ENCODE peak calls at places on chromosome 18, in seven cellular contexts. Q is T47D, L is RPMI8226, M is GM12865, B is mesendoderm, T is NCI-H1436, A is psoas muscle. J is an unnamed sample.
A peak's percentile ranks its signal among the peaks of the same experiment; 100 is the strongest.

GRCh38 chr18:25075793-25076192 is 276.2 kb downstream of the ZNF521 start:
- DNase-seq in Q (no peak), T (no peak), L (no peak), M (no peak), B (no peak), A (no peak), J (no peak)

GRCh38 chr18:57819671-57820460 is 16.8 kb upstream of the ATP8B1 start:
- DNase-seq in B (peak; percentile 79), Q (peak; percentile 72), A (peak; percentile 62), T (peak; percentile 58), L (peak; percentile 87), M (peak; percentile 57), J (no peak)

GRCh38 chr18:23373564-23373963 is 79.5 kb upstream of the RIOK3 start:
- DNase-seq in B (no peak), M (no peak), A (no peak), Q (no peak), L (no peak), T (no peak), J (no peak)

GRCh38 chr18:55500316-55501086 is 87.5 kb downstream of the TCF4 start:
- DNase-seq in B (no peak), L (no peak), T (no peak), A (no peak), Q (no peak), M (no peak), J (no peak)

GRCh38 chr18:36628435-36629094 is 200.2 kb downstream of the TPGS2 start:
- DNase-seq in L (no peak), Q (no peak), M (no peak), A (no peak), T (no peak), B (no peak), J (no peak)

GRCh38 chr18:46405832-46406538 is 251.0 kb downstream of the LOXHD1 start:
- DNase-seq in Q (no peak), M (no peak), A (no peak), T (no peak), B (no peak), L (no peak), J (no peak)

GRCh38 chr18:50706199-50706598 is 113.6 kb downstream of the MRO start:
- DNase-seq in T (peak; percentile 15), Q (no peak), M (no peak), A (no peak), L (no peak), B (no peak), J (no peak)

GRCh38 chr18:69968073-69968472 is 20.4 kb upstream of the CD226 start:
- DNase-seq in T (peak; percentile 19), B (peak; percentile 8), M (no peak), A (no peak), Q (no peak), L (no peak), J (no peak)

GRCh38 chr18:55120896-55121295 is 161.6 kb upstream of the CCDC68 start:
- DNase-seq in B (no peak), Q (no peak), L (no peak), M (no peak), A (no peak), T (no peak), J (no peak)

GRCh38 chr18:56168049-56168781 is 470.2 kb downstream of the TXNL1 start:
- DNase-seq in T (no peak), Q (no peak), M (no peak), L (no peak), A (no peak), B (peak; percentile 90), J (no peak)

GRCh38 chr18:55047546-55047945 is 88.3 kb upstream of the CCDC68 start:
- DNase-seq in A (no peak), Q (no peak), M (no peak), T (no peak), L (no peak), B (no peak), J (no peak)

GRCh38 chr18:53944721-53945120 is 279.7 kb downstream of the MBD2 start:
- DNase-seq in L (peak; percentile 5), B (peak; percentile 73), Q (peak; percentile 48), M (peak; percentile 33), A (no peak), T (no peak), J (no peak)

GRCh38 chr18:67919316-67919715 is 402.8 kb upstream of the DSEL start:
- DNase-seq in Q (no peak), B (no peak), T (no peak), L (no peak), A (no peak), M (no peak), J (no peak)

GRCh38 chr18:9547767-9548166 is 66.6 kb downstream of the PPP4R1 start:
- DNase-seq in M (no peak), A (no peak), Q (no peak), T (no peak), L (no peak), B (no peak), J (no peak)

GRCh38 chr18:75478996-75479870 is 51.7 kb upstream of the SMIM21 start:
- DNase-seq in M (peak; percentile 43), Q (peak; percentile 61), T (peak; percentile 65), A (no peak), L (peak; percentile 56), B (peak; percentile 48), J (no peak)

GRCh38 chr18:48179005-48179404 is 230.2 kb downstream of the ZBTB7C start:
- DNase-seq in B (no peak), M (no peak), A (no peak), L (no peak), Q (no peak), T (no peak), J (no peak)

GRCh38 chr18:3345885-3346284 is 84.0 kb downstream of the MYL12B start:
- DNase-seq in B (no peak), L (no peak), A (no peak), Q (no peak), M (no peak), T (no peak), J (no peak)

GRCh38 chr18:47871288-47871687 is 59.2 kb downstream of the SMAD2 start:
- DNase-seq in L (no peak), B (no peak), Q (no peak), A (no peak), T (no peak), M (no peak), J (no peak)

GRCh38 chr18:3367491-3368091 is 82.4 kb upstream of the TGIF1 start:
- DNase-seq in L (no peak), T (no peak), M (no peak), A (no peak), Q (peak; percentile 52), B (no peak), J (no peak)

GRCh38 chr18:49013961-49014604 is 63.3 kb upstream of the SMAD7 start:
- DNase-seq in Q (no peak), L (no peak), M (no peak), A (peak; percentile 35), T (no peak), B (no peak), J (no peak)